ENCODE peak calls at places on chromosomes 11 and 22, in five cellular contexts. W is GM18507; L is IMR-90; E is HTR-8/SVneo; D is effector CD4-positive, alpha-beta T cell. V is an unnamed sample.

GRCh38 chr11:118003021-118003423 is 16.8 kb downstream of the IL10RA start:
- DNase-seq in W (no peak), L (no peak), E (no peak), D (no peak), V (no peak)

GRCh38 chr11:129066229-129066628 is 123.6 kb upstream of the TP53AIP1 start:
- DNase-seq in W (no peak), L (no peak), E (no peak), D (no peak), V (no peak)

GRCh38 chr11:124953753-124954624 is at the start of gene CCDC15:
- DNase-seq in W (peak), L (peak), E (peak), D (peak), V (peak)

GRCh38 chr22:37675930-37676571 is 615 bp downstream of the LGALS1 start:
- DNase-seq in W (no peak), L (no peak), E (no peak), D (no peak), V (no peak)

GRCh38 chr22:46970411-46971123 is 208.1 kb downstream of the TBC1D22A start:
- DNase-seq in W (no peak), L (no peak), E (no peak), D (no peak), V (no peak)

GRCh38 chr11:43574949-43575915 is 105.3 kb upstream of the HSD17B12 start:
- DNase-seq in W (no peak), L (peak), E (no peak), D (no peak), V (no peak)

GRCh38 chr11:64007629-64008282 is 21.5 kb downstream of the OTUB1 start:
- DNase-seq in W (no peak), L (no peak), E (no peak), D (no peak), V (no peak)

GRCh38 chr11:76277298-76278175 is 71.2 kb upstream of the WNT11 start:
- DNase-seq in W (no peak), L (no peak), E (no peak), D (no peak), V (no peak)

GRCh38 chr22:50222508-50222907 is 21.7 kb downstream of the SELENOO start:
- DNase-seq in W (no peak), L (no peak), E (no peak), D (no peak), V (no peak)

GRCh38 chr22:19035474-19036228 is 86.6 kb downstream of the DGCR2 start:
- DNase-seq in W (no peak), L (no peak), E (no peak), D (no peak), V (no peak)

GRCh38 chr11:72684236-72684912 is 10.2 kb upstream of the PDE2A start:
- DNase-seq in W (peak), L (peak), E (peak), D (peak), V (no peak)

GRCh38 chr11:6638437-6638836 is 17.2 kb downstream of the DCHS1 start:
- DNase-seq in W (no peak), L (no peak), E (no peak), D (no peak), V (no peak)